ENCODE peak calls at places on chromosomes 12 and 14, in seven cellular contexts. F is sigmoid colon, W is prostate gland, A is stomach, N is HCT116, B is upper lobe of left lung, K is HepG2. X is an unnamed sample.

GRCh38 chr12:129074379-129074778 is 221.1 kb downstream of the GLT1D1 start:
- DNase-seq in F (no peak), W (no peak), A (no peak), N (no peak), B (no peak), K (no peak), X (no peak)

GRCh38 chr12:68978678-68979077 is 45.7 kb upstream of the CPM start:
- DNase-seq in F (no peak), W (no peak), A (no peak), N (no peak), B (no peak), K (no peak), X (no peak)

GRCh38 chr12:22334696-22335290 is at the start of gene ST8SIA1:
- DNase-seq in F (peak), W (peak), A (peak), N (no peak), B (no peak), K (peak), X (peak)

GRCh38 chr12:542290-543113 is 82.8 kb downstream of the B4GALNT3 start:
- DNase-seq in F (no peak), W (no peak), A (no peak), N (no peak), B (no peak), K (no peak), X (no peak)

GRCh38 chr12:9940370-9940769 is 8.2 kb upstream of the CLEC2A start:
- DNase-seq in F (no peak), W (no peak), A (no peak), N (no peak), B (no peak), K (no peak), X (no peak)

GRCh38 chr12:88578821-88579518 is 1.3 kb downstream of the KITLG start:
- DNase-seq in F (no peak), W (no peak), A (no peak), N (no peak), B (peak), K (peak), X (no peak)

GRCh38 chr12:5027436-5027835 is 16.2 kb upstream of the KCNA5 start:
- DNase-seq in F (no peak), W (no peak), A (no peak), N (no peak), B (no peak), K (no peak), X (no peak)

GRCh38 chr12:116087399-116087798 is 190.1 kb downstream of the MED13L start:
- DNase-seq in F (no peak), W (no peak), A (no peak), N (no peak), B (no peak), K (no peak), X (no peak)

GRCh38 chr12:27627123-27627835 is 69.0 kb upstream of the REP15 start:
- DNase-seq in F (peak), W (no peak), A (no peak), N (no peak), B (no peak), K (no peak), X (no peak)

GRCh38 chr14:55000381-55000780 is 26.5 kb downstream of the WDHD1 start:
- DNase-seq in F (no peak), W (no peak), A (no peak), N (no peak), B (no peak), K (no peak), X (no peak)

GRCh38 chr14:103736546-103737431 is 21.2 kb downstream of the ZFYVE21 start:
- DNase-seq in F (peak), W (no peak), A (no peak), N (no peak), B (no peak), K (no peak), X (peak)

GRCh38 chr12:75979181-75979580 is 52.4 kb downstream of the PHLDA1 start:
- DNase-seq in F (no peak), W (no peak), A (no peak), N (no peak), B (no peak), K (no peak), X (no peak)
- TF ChIP-seq POLR2AphosphoS5 in F (no peak), W (no peak), A (no peak), N (no peak), B (no peak), K (no peak), X (no peak)

DNA sequence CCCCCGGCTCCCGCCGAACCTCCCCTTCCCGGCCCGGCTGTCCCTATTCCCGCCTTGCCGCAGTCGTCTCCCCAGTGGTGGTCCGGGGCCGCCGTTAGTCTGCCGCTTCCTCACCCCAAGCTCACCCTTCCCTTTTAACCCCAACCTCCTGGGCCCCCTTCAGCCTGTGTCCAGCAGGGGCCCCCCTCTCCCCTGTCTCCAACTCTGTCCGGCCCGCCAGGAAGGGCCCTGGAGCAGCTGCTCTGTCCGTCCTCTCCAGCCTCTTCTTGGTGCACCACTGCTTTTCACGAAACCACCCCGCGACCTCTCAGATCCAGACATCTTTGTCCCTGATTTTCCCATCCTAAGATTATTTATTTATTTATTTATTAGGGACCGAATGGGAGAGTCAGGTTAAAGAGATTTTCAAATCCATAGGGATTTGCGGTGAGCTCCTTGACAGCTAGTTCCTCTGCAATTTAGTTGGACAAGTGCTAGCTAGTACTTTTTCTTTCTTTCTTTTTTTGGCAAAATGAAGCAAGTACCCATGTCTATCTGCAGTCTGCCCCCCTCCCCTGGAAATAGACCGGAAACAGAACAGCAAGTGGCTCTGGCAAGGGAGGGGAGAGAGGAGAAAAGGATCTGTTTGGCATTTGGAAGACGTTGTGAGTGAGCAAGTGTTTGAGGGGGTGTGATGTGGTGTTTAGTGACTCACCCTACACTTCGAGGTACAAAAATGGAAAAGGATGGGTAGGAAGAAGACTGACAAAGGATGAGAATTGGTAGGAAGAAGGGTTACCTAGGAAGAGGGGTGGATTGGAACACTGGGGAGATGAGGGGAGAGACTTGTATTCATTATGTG is 632 bp downstream of the UBR7 start:
- DNase-seq in F (peak), W (no peak), A (peak), N (no peak), B (peak), K (no peak), X (no peak)
- TF ChIP-seq CTCF in F (peak), W (peak), A (no peak), N (peak), B (peak), K (peak), X (no peak)

GRCh38 chr12:2266666-2267623 is 214.2 kb downstream of the CACNA1C start:
- DNase-seq in F (no peak), W (no peak), A (no peak), N (no peak), B (no peak), K (peak), X (no peak)

GRCh38 chr12:2262449-2262848 is 209.7 kb downstream of the CACNA1C start:
- DNase-seq in F (no peak), W (no peak), A (no peak), N (no peak), B (no peak), K (no peak), X (no peak)

GRCh38 chr12:2263921-2264320 is 211.1 kb downstream of the CACNA1C start:
- DNase-seq in F (no peak), W (no peak), A (no peak), N (no peak), B (no peak), K (no peak), X (no peak)

GRCh38 chr12:2265461-2266167 is 212.8 kb downstream of the CACNA1C start:
- DNase-seq in F (no peak), W (no peak), A (no peak), N (no peak), B (no peak), K (no peak), X (no peak)

GRCh38 chr12:2264622-2265306 is 212.0 kb downstream of the CACNA1C start:
- DNase-seq in F (no peak), W (no peak), A (no peak), N (no peak), B (no peak), K (no peak), X (peak)
- TF ChIP-seq POLR2A in F (no peak), W (no peak), A (no peak), N (no peak), B (no peak), K (no peak), X (no peak)

GRCh38 chr12:55659486-55660385 is 23.0 kb downstream of the OR10P1 start:
- DNase-seq in F (peak), W (no peak), A (no peak), N (no peak), B (no peak), K (peak), X (no peak)
- TF ChIP-seq POLR2AphosphoS5 in F (peak), W (no peak), A (peak), N (no peak), B (no peak), K (no peak), X (no peak)

DNA sequence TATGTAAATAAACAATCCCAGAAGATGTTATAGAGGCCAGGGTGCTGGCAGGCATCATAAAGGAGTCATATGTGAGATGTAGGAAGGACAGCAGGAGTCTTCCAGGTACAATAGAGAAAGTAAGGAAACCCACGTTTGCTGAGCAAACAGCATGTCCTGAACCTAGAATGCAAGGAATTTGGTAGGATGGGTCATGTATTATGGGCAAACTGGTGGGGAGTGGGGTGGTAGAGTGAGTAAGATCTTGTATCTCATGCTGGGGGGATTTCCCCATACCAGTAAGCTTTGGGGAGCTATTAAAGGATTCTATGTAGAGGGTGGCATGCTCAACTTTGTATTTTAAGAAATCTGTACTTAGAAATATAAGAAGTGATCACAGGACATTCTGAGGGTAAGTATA is 41.0 kb downstream of the CDKL1 start:
- DNase-seq in F (no peak), W (no peak), A (no peak), N (no peak), B (no peak), K (no peak), X (no peak)
- TF ChIP-seq CTCF in F (no peak), W (no peak), A (no peak), N (no peak), B (no peak), K (no peak), X (no peak)

DNA sequence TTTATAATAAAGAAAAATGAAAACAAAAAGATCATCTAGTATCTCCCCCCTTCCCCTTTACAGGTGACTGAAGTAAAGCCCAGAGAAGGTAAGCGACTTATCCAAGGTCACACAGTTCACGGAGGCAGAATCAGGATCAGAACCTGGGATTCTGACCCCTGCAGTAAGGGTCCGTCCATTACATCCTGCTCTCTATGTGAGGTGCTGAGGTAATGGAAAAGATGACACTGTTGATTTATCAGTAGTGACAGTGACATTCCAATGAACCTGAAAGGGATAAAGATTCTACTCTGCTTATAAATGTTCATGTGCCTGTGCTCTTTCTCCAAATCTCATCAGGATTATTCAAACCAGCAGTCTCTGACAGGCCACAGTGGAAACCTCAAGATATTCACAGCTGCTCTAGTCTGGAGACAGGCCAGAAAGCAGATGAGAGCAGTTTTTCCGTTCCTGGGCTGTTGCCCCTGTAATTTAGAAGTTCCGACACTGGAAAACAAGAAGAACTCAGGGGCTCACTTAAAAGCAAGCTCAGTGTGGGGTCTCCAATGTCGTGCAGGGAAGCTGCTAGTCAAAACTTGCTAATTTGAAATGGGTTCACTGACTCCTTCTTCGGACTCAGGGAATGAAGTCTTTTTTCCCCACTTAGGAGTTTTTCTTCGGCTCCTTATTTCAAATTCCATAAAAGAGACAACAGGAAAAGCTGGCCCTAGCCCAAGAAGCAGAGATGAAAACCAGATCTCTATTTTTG is 131.7 kb upstream of the EEA1 start:
- DNase-seq in F (peak), W (no peak), A (no peak), N (no peak), B (no peak), K (peak), X (no peak)
- TF ChIP-seq POLR2A in F (no peak), W (no peak), A (no peak), N (no peak), B (no peak), K (no peak), X (no peak)

GRCh38 chr14:71908141-71908540 is 24.1 kb upstream of the RGS6 start:
- DNase-seq in F (no peak), W (no peak), A (no peak), N (no peak), B (no peak), K (no peak), X (no peak)

GRCh38 chr14:71905031-71905430 is 27.2 kb upstream of the RGS6 start:
- DNase-seq in F (no peak), W (no peak), A (no peak), N (no peak), B (no peak), K (no peak), X (no peak)

DNA sequence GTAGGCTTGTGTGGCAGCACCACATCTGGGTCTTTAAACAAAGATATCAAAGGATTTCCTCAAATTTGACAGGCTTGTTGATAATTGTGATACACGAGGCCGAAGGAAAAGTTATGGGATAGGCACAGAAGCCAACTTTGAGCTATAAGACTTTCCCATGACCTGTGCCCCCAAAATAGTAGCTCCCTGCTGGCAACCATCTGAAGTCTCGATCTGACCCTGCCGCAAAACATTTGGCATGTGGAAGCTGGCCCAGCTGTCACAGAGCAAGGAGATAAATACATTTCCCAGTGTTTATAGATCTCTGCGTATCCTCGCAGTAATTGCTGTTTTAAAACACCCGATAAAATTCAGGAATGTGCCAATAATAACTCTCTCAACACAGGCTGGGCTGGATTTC is 26.4 kb upstream of the RGS6 start:
- DNase-seq in F (no peak), W (no peak), A (no peak), N (no peak), B (no peak), K (no peak), X (no peak)
- TF ChIP-seq POLR2AphosphoS5 in F (no peak), W (no peak), A (no peak), N (no peak), B (no peak), K (no peak), X (no peak)

X was measured in suprapubic skin.